ENCODE peak calls at places on chromosomes 1 and 21, in nine cellular contexts. L is nephron progenitor cell, K is Caco-2, J is B cell, S is GM20000, Y is tibial artery, U is omental fat pad, P is esophagus squamous epithelium, A is cardiac muscle cell. O is an unnamed sample.

GRCh38 chr1:214658785-214659184 is 55.8 kb downstream of the CENPF start:
- DNase-seq in S (no peak), P (no peak), A (peak), Y (no peak), K (peak), J (no peak), U (no peak), L (peak), O (no peak)

GRCh38 chr1:235402457-235403200 is 35.4 kb downstream of the TBCE start:
- DNase-seq in P (no peak), A (no peak), S (no peak), Y (no peak), J (no peak), K (no peak), L (no peak), U (no peak), O (no peak)

GRCh38 chr1:69706473-69706872 is 138.8 kb downstream of the LRRC7 start:
- DNase-seq in K (no peak), L (no peak), J (no peak), U (no peak), P (no peak), Y (no peak), S (no peak), A (no peak), O (no peak)

GRCh38 chr1:27341525-27342252 is at the start of gene SYTL1:
- DNase-seq in J (peak), P (no peak), A (peak), U (no peak), K (peak), L (peak), Y (no peak), S (peak), O (peak)

GRCh38 chr1:67611841-67612240 is 73.2 kb upstream of the GADD45A start:
- DNase-seq in Y (no peak), A (no peak), J (no peak), L (no peak), S (no peak), K (no peak), P (no peak), U (no peak), O (no peak)

GRCh38 chr1:37998089-37998808 is 7.1 kb downstream of the FHL3 start:
- DNase-seq in S (no peak), K (no peak), Y (no peak), J (no peak), L (no peak), U (no peak), A (no peak), P (no peak), O (no peak)

GRCh38 chr1:70764747-70765146 is 282.9 kb downstream of the PTGER3 start:
- DNase-seq in J (no peak), P (no peak), S (no peak), U (no peak), A (no peak), K (no peak), L (no peak), Y (no peak), O (no peak)

GRCh38 chr1:9881838-9882249 is 28.2 kb downstream of the CTNNBIP1 start:
- DNase-seq in Y (no peak), J (no peak), P (no peak), S (no peak), U (no peak), K (no peak), L (no peak), A (no peak), O (no peak)

GRCh38 chr1:181391297-181391905 is 91.9 kb upstream of the CACNA1E start:
- DNase-seq in U (no peak), S (no peak), J (no peak), K (no peak), Y (no peak), L (peak), A (peak), P (no peak), O (no peak)

GRCh38 chr1:154809436-154810413 is 60.4 kb downstream of the KCNN3 start:
- DNase-seq in K (no peak), A (no peak), S (no peak), J (no peak), P (no peak), U (no peak), L (no peak), Y (no peak), O (no peak)

GRCh38 chr1:188277771-188278170 is 1449.0 kb downstream of the PLA2G4A start:
- DNase-seq in L (no peak), S (no peak), K (no peak), U (no peak), Y (no peak), P (no peak), J (no peak), A (no peak), O (no peak)

GRCh38 chr1:6037338-6037762 is 8.3 kb upstream of the KCNAB2 start:
- DNase-seq in U (no peak), J (no peak), L (no peak), S (peak), A (no peak), Y (no peak), P (no peak), K (no peak), O (peak)

GRCh38 chr1:14969006-14969405 is 184.5 kb upstream of the TMEM51 start:
- DNase-seq in A (no peak), P (no peak), J (no peak), K (no peak), L (no peak), S (no peak), U (no peak), Y (no peak), O (no peak)

GRCh38 chr1:8846263-8846662 is 28.8 kb upstream of the RERE start:
- DNase-seq in S (no peak), L (no peak), J (no peak), K (no peak), Y (no peak), U (no peak), A (no peak), P (no peak), O (no peak)

GRCh38 chr1:210239295-210240155 is 6.9 kb downstream of the SERTAD4 start:
- DNase-seq in S (no peak), K (peak), U (no peak), A (peak), Y (no peak), L (no peak), J (no peak), P (no peak), O (no peak)

GRCh38 chr1:112169517-112169916 is 180.0 kb upstream of the KCND3 start:
- DNase-seq in U (no peak), K (no peak), J (no peak), P (no peak), S (no peak), L (no peak), Y (no peak), A (no peak), O (no peak)

GRCh38 chr21:33514234-33514633 is 22.7 kb upstream of the DNAJC28 start:
- DNase-seq in L (no peak), P (no peak), Y (no peak), U (no peak), K (no peak), J (no peak), S (no peak), A (no peak), O (no peak)

GRCh38 chr1:32063261-32063681 is 9.5 kb upstream of the TMEM39B start:
- DNase-seq in S (peak), Y (no peak), J (peak), K (no peak), L (no peak), P (no peak), U (no peak), A (peak), O (peak)

GRCh38 chr1:84700065-84700464 is 9.8 kb upstream of the SSX2IP start:
- DNase-seq in L (no peak), A (no peak), K (no peak), U (no peak), J (peak), Y (no peak), S (no peak), P (no peak), O (no peak)

GRCh38 chr1:44662683-44663030 is 11.6 kb downstream of the TMEM53 start:
- DNase-seq in A (no peak), Y (no peak), U (no peak), P (no peak), J (no peak), S (no peak), L (no peak), K (no peak), O (no peak)

GRCh38 chr1:28309702-28310101 is 19.1 kb upstream of the MED18 start:
- DNase-seq in K (no peak), Y (no peak), L (no peak), P (no peak), A (no peak), U (no peak), S (no peak), J (no peak), O (no peak)

GRCh38 chr1:15998929-15999328 is 5.1 kb upstream of the SRARP start:
- DNase-seq in A (no peak), S (no peak), Y (no peak), P (no peak), K (no peak), L (no peak), U (no peak), J (no peak), O (no peak)

GRCh38 chr1:182707116-182707515 is 22.7 kb upstream of the RGS8 start:
- DNase-seq in U (no peak), Y (peak), K (no peak), P (no peak), A (no peak), J (no peak), S (no peak), L (no peak), O (no peak)

GRCh38 chr1:182713492-182713891 is 29.1 kb upstream of the RGS8 start:
- DNase-seq in P (no peak), S (no peak), J (no peak), U (no peak), Y (no peak), L (no peak), A (no peak), K (no peak), O (no peak)

GRCh38 chr1:182704677-182705076 is 20.3 kb upstream of the RGS8 start:
- DNase-seq in S (no peak), Y (no peak), U (no peak), L (no peak), A (no peak), K (no peak), P (no peak), J (no peak), O (no peak)

GRCh38 chr1:182709855-182710254 is 25.5 kb upstream of the RGS8 start:
- DNase-seq in S (no peak), K (no peak), P (no peak), J (no peak), U (no peak), A (no peak), L (no peak), Y (no peak), O (no peak)

GRCh38 chr1:182709225-182709764 is 24.9 kb upstream of the RGS8 start:
- DNase-seq in S (no peak), Y (no peak), L (no peak), J (no peak), K (no peak), P (no peak), A (no peak), U (no peak), O (no peak)
- TF ChIP-seq CTCF in S (no peak), Y (no peak), L (no peak), J (no peak), K (no peak), P (no peak), A (no peak), U (no peak), O (no peak)

GRCh38 chr1:41331546-41331917 is 29.7 kb upstream of the FOXO6 start:
- DNase-seq in K (no peak), U (no peak), Y (no peak), J (no peak), A (no peak), S (no peak), L (no peak), P (no peak), O (no peak)

GRCh38 chr1:41329662-41330587 is 31.3 kb upstream of the FOXO6 start:
- DNase-seq in J (no peak), S (no peak), K (no peak), U (no peak), Y (no peak), L (no peak), A (no peak), P (no peak), O (no peak)

GRCh38 chr1:41333146-41333784 is 28.0 kb upstream of the FOXO6 start:
- DNase-seq in U (no peak), L (no peak), S (no peak), Y (no peak), A (no peak), J (no peak), K (no peak), P (no peak), O (no peak)

GRCh38 chr1:41328780-41329640 is 32.2 kb upstream of the FOXO6 start:
- DNase-seq in L (no peak), U (no peak), A (no peak), P (no peak), S (no peak), J (no peak), K (no peak), Y (no peak), O (no peak)

GRCh38 chr1:41330588-41331545 is 30.4 kb upstream of the FOXO6 start:
- DNase-seq in P (no peak), K (no peak), S (no peak), J (no peak), U (no peak), A (no peak), L (peak), Y (no peak), O (no peak)
- TF ChIP-seq CTCF in P (no peak), K (no peak), S (no peak), J (no peak), U (no peak), A (peak), L (peak), Y (no peak), O (no peak)

GRCh38 chr21:46136739-46137349 is 18.5 kb downstream of the FTCD start:
- DNase-seq in Y (no peak), J (no peak), A (no peak), U (no peak), L (no peak), S (no peak), K (no peak), P (no peak), O (no peak)

GRCh38 chr21:46137908-46138307 is 17.5 kb downstream of the FTCD start:
- DNase-seq in L (no peak), Y (no peak), K (no peak), U (no peak), J (no peak), S (no peak), P (no peak), A (no peak), O (no peak)

GRCh38 chr21:46131721-46132651 is 23.4 kb downstream of the FTCD start:
- DNase-seq in P (no peak), L (no peak), Y (no peak), J (no peak), A (no peak), S (no peak), U (no peak), K (no peak), O (no peak)

GRCh38 chr21:46138383-46138970 is 16.9 kb downstream of the FTCD start:
- DNase-seq in L (no peak), U (no peak), P (no peak), S (no peak), Y (no peak), K (no peak), J (no peak), A (no peak), O (no peak)

DNA sequence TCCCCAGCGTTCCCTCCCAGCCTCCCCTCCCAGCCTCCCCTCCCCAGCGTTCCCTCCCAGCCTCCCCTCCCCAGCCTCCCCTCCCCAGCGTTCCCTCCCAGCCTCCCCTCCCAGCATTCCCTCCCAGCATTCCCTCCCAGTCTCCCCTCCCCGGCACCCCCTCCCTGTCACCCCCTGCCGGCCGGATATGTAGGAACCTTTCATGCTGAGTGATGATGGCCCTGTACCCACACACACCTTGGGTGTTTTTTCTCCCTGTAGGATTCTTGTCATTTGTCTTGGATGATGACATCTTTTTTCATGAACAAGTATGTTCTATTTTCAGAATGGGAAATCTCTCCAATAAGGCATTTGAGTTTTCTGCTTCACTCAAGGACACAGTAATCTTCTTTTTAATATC is 19.6 kb downstream of the FTCD start:
- DNase-seq in Y (no peak), P (no peak), K (no peak), S (no peak), U (no peak), L (no peak), A (no peak), J (no peak), O (no peak)
- TF ChIP-seq CTCF in Y (no peak), P (no peak), K (no peak), S (no peak), U (no peak), L (no peak), A (no peak), J (no peak), O (no peak)

GRCh38 chr1:42657981-42658879 is at the start of gene PPIH:
- DNase-seq in L (peak), K (peak), U (peak), P (peak), J (peak), A (peak), S (peak), Y (peak), O (peak)
- TF ChIP-seq CTCF in L (peak), K (no peak), U (no peak), P (peak), J (no peak), A (no peak), S (no peak), Y (peak), O (peak)

DNA sequence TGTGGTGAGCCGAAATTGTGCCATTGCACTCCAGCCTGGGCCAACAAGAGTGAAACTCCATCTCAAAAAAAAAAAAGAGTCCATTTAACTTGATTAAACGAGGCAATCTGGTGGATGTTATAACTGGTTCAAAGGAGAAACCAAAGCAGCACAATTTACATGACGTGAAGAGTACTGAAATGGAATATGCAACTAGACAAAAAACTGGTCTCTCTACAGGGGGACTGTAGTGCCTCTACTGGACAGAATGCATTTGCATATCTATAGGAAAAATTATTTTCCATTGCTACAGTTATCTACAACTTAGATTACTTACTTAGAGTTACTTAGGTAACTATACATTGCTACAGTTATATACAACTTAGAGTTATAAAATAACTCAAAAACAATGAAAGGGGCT is 2.7 kb upstream of the CAPN2 start:
- DNase-seq in A (no peak), L (no peak), Y (no peak), S (peak), J (no peak), P (no peak), K (no peak), U (no peak), O (no peak)
- TF ChIP-seq CTCF in A (peak), L (no peak), Y (no peak), S (no peak), J (no peak), P (peak), K (peak), U (no peak), O (no peak)

DNA sequence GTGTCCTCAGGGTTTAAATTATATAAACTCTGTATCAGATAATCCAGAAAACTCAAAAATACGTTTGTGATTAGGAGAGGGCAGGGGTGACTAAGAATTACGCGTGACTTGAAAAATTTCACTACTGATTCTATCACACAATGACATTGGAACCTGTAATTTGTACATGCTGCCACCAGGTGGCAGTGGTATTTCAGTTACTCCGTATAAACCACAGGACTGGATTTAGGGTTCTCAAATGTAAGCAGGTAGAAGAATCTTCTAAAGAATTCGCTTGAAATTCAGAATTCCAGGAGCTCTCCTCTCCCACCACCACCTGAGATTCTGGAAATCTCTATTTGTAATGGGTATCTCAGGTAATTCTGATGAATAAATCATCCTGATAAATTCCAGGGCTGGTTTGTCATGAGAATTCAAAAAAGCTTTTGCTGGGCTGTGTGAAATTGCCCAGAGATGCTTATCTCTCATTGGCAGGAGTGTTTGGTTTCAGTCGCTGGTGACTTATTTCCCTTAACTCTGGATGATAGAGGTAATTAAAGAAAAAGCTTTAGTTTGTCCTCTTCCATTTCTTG is 1.7 kb upstream of the KRTAP7-1 start:
- DNase-seq in P (no peak), A (peak), Y (no peak), U (no peak), S (peak), L (peak), K (no peak), J (peak), O (peak)
- TF ChIP-seq CTCF in P (peak), A (no peak), Y (no peak), U (no peak), S (peak), L (peak), K (peak), J (peak), O (peak)

GRCh38 chr1:199549424-199549823 is 478.1 kb upstream of the NR5A2 start:
- DNase-seq in K (no peak), A (no peak), Y (no peak), J (no peak), P (no peak), S (no peak), L (no peak), U (no peak), O (no peak)

GRCh38 chr1:199551967-199552565 is 475.4 kb upstream of the NR5A2 start:
- DNase-seq in L (peak), P (no peak), Y (no peak), J (peak), A (peak), U (no peak), K (no peak), S (peak), O (peak)

GRCh38 chr1:199553104-199553503 is 474.4 kb upstream of the NR5A2 start:
- DNase-seq in Y (no peak), P (no peak), L (no peak), J (no peak), A (no peak), K (no peak), S (no peak), U (no peak), O (no peak)

GRCh38 chr1:199546323-199546722 is 481.2 kb upstream of the NR5A2 start:
- DNase-seq in J (no peak), K (no peak), U (no peak), P (no peak), S (no peak), A (no peak), L (no peak), Y (no peak), O (no peak)

DNA sequence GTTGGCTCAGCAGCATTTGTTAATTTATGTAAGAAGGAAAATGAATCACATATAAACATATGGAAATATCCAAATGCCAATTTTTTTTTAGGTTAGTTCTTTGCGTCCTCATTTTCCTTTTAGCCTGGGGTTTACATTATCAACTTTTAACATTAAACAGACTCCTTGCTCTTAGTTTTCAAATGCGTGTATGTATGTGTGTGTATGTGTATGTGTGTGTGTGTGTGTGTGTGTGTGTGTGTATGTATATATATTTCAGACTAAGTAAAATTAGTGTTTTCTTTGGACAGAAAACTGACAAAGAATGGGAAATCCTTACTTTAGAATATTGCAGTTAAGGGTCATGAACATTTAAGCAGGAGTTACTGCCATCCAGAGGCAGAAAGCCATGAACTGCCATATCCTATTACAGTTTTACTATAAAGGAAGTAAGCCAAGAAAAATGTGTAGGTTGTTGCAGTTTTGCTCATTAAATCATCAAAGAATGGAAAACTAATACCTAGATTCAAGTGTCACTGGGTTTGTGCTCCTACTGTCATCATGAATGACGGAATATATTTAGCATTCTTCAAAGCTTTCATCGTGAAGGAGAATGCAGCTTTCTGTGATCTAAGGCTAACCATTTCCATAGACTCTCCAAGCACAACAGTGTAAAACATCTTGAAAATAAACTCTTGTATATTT is 477.0 kb upstream of the NR5A2 start:
- DNase-seq in J (no peak), A (peak), U (no peak), K (no peak), L (no peak), P (no peak), S (no peak), Y (no peak), O (no peak)
- TF ChIP-seq CTCF in J (no peak), A (no peak), U (no peak), K (no peak), L (no peak), P (no peak), S (no peak), Y (no peak), O (no peak)

GRCh38 chr1:54064244-54064643 is 10.8 kb downstream of the TCEANC2 start:
- DNase-seq in K (no peak), J (no peak), Y (no peak), S (no peak), L (no peak), A (no peak), U (no peak), P (no peak), O (no peak)

GRCh38 chr1:54070549-54070915 is 17.1 kb downstream of the TCEANC2 start:
- DNase-seq in P (no peak), A (no peak), J (no peak), Y (no peak), S (no peak), K (no peak), U (no peak), L (no peak), O (no peak)

GRCh38 chr1:54069792-54070548 is 16.6 kb downstream of the TCEANC2 start:
- DNase-seq in Y (no peak), J (peak), A (peak), P (no peak), K (no peak), S (peak), L (no peak), U (no peak), O (peak)
- TF ChIP-seq CTCF in Y (peak), J (peak), A (peak), P (peak), K (no peak), S (peak), L (peak), U (no peak), O (peak)